ENCODE peak calls at places on chromosomes 12 and 14, in eight cellular contexts. One of them, this sample, is unnamed.

GRCh38 chr12:11992515-11992914 is 78.2 kb upstream of the BCL2L14 start:
- DNase-seq in HEK293T: no peak
- DNase-seq in GM12891: no peak
- DNase-seq in activated CD4-positive, alpha-beta memory T cell treated with anti-CD3 and anti-CD28 coated beads, Interleukin-2, amount 10 ng/mL, durations not matched to agents 7 days and 5 days: no peak
- DNase-seq in esophagus squamous epithelium: no peak
- DNase-seq in D341Med: no peak
- DNase-seq in bronchial epithelial cell: no peak
- DNase-seq in HT1080: no peak
- DNase-seq in this sample: no peak

GRCh38 chr14:94269156-94269555 is 23.9 kb downstream of the SERPINA10 start:
- DNase-seq in bronchial epithelial cell: no peak
- DNase-seq in GM12891: no peak
- DNase-seq in esophagus squamous epithelium: no peak
- DNase-seq in D341Med: no peak
- DNase-seq in HT1080: peak; percentile 10
- DNase-seq in HEK293T: no peak
- DNase-seq in activated CD4-positive, alpha-beta memory T cell treated with anti-CD3 and anti-CD28 coated beads, Interleukin-2, amount 10 ng/mL, durations not matched to agents 7 days and 5 days: no peak
- DNase-seq in this sample: no peak

GRCh38 chr14:54364555-54365415 is 32.0 kb upstream of the CDKN3 start:
- DNase-seq in esophagus squamous epithelium: no peak
- DNase-seq in HT1080: peak; percentile 59
- DNase-seq in GM12891: no peak
- DNase-seq in bronchial epithelial cell: peak; percentile 50
- DNase-seq in activated CD4-positive, alpha-beta memory T cell treated with anti-CD3 and anti-CD28 coated beads, Interleukin-2, amount 10 ng/mL, durations not matched to agents 7 days and 5 days: no peak
- DNase-seq in D341Med: no peak
- DNase-seq in HEK293T: no peak
- DNase-seq in this sample: no peak

GRCh38 chr12:54749191-54749818 is 101.1 kb upstream of the DCD start:
- DNase-seq in GM12891: no peak
- DNase-seq in D341Med: peak; percentile 49
- DNase-seq in esophagus squamous epithelium: no peak
- DNase-seq in HT1080: peak; percentile 5
- DNase-seq in HEK293T: peak; percentile 51
- DNase-seq in bronchial epithelial cell: peak; percentile 56
- DNase-seq in activated CD4-positive, alpha-beta memory T cell treated with anti-CD3 and anti-CD28 coated beads, Interleukin-2, amount 10 ng/mL, durations not matched to agents 7 days and 5 days: peak; percentile 39
- DNase-seq in this sample: no peak

GRCh38 chr12:90631581-90631980 is 323.4 kb downstream of the CCER1 start:
- DNase-seq in esophagus squamous epithelium: no peak
- DNase-seq in D341Med: no peak
- DNase-seq in GM12891: no peak
- DNase-seq in HEK293T: no peak
- DNase-seq in HT1080: no peak
- DNase-seq in activated CD4-positive, alpha-beta memory T cell treated with anti-CD3 and anti-CD28 coated beads, Interleukin-2, amount 10 ng/mL, durations not matched to agents 7 days and 5 days: no peak
- DNase-seq in bronchial epithelial cell: no peak
- DNase-seq in this sample: no peak

GRCh38 chr12:112986291-112986800 is 8.0 kb downstream of the OAS2 start:
- DNase-seq in esophagus squamous epithelium: no peak
- DNase-seq in HT1080: no peak
- DNase-seq in D341Med: no peak
- DNase-seq in bronchial epithelial cell: no peak
- DNase-seq in activated CD4-positive, alpha-beta memory T cell treated with anti-CD3 and anti-CD28 coated beads, Interleukin-2, amount 10 ng/mL, durations not matched to agents 7 days and 5 days: no peak
- DNase-seq in GM12891: no peak
- DNase-seq in HEK293T: no peak
- DNase-seq in this sample: no peak

GRCh38 chr12:117590999-117591398 is 229.6 kb upstream of the NOS1 start:
- DNase-seq in GM12891: no peak
- DNase-seq in bronchial epithelial cell: no peak
- DNase-seq in D341Med: no peak
- DNase-seq in activated CD4-positive, alpha-beta memory T cell treated with anti-CD3 and anti-CD28 coated beads, Interleukin-2, amount 10 ng/mL, durations not matched to agents 7 days and 5 days: no peak
- DNase-seq in HT1080: no peak
- DNase-seq in HEK293T: no peak
- DNase-seq in esophagus squamous epithelium: no peak
- DNase-seq in this sample: no peak

GRCh38 chr14:66443158-66443695 is 42.9 kb upstream of the CCDC196 start:
- DNase-seq in D341Med: no peak
- DNase-seq in bronchial epithelial cell: no peak
- DNase-seq in esophagus squamous epithelium: no peak
- DNase-seq in activated CD4-positive, alpha-beta memory T cell treated with anti-CD3 and anti-CD28 coated beads, Interleukin-2, amount 10 ng/mL, durations not matched to agents 7 days and 5 days: no peak
- DNase-seq in GM12891: no peak
- DNase-seq in HT1080: peak; percentile 52
- DNase-seq in HEK293T: no peak
- DNase-seq in this sample: no peak

GRCh38 chr12:108722992-108723766 is 8.1 kb downstream of the CORO1C start:
- DNase-seq in esophagus squamous epithelium: no peak
- DNase-seq in HEK293T: no peak
- DNase-seq in activated CD4-positive, alpha-beta memory T cell treated with anti-CD3 and anti-CD28 coated beads, Interleukin-2, amount 10 ng/mL, durations not matched to agents 7 days and 5 days: no peak
- DNase-seq in GM12891: no peak
- DNase-seq in D341Med: no peak
- DNase-seq in bronchial epithelial cell: peak; percentile 95
- DNase-seq in HT1080: peak; percentile 86
- DNase-seq in this sample: no peak

GRCh38 chr12:98701166-98701565 is 56.1 kb downstream of the APAF1 start:
- DNase-seq in GM12891: no peak
- DNase-seq in bronchial epithelial cell: no peak
- DNase-seq in esophagus squamous epithelium: no peak
- DNase-seq in HEK293T: no peak
- DNase-seq in activated CD4-positive, alpha-beta memory T cell treated with anti-CD3 and anti-CD28 coated beads, Interleukin-2, amount 10 ng/mL, durations not matched to agents 7 days and 5 days: no peak
- DNase-seq in HT1080: no peak
- DNase-seq in D341Med: no peak
- DNase-seq in this sample: no peak

GRCh38 chr12:57151741-57152407 is 4.5 kb upstream of the LRP1-AS start:
- DNase-seq in HEK293T: no peak
- DNase-seq in esophagus squamous epithelium: no peak
- DNase-seq in HT1080: peak; percentile 86
- DNase-seq in GM12891: no peak
- DNase-seq in bronchial epithelial cell: peak; percentile 54
- DNase-seq in activated CD4-positive, alpha-beta memory T cell treated with anti-CD3 and anti-CD28 coated beads, Interleukin-2, amount 10 ng/mL, durations not matched to agents 7 days and 5 days: no peak
- DNase-seq in D341Med: no peak
- DNase-seq in this sample: no peak

GRCh38 chr14:30243805-30244204 is 315.2 kb upstream of the G2E3 start:
- DNase-seq in bronchial epithelial cell: peak; percentile 93
- DNase-seq in D341Med: no peak
- DNase-seq in GM12891: no peak
- DNase-seq in HEK293T: no peak
- DNase-seq in esophagus squamous epithelium: no peak
- DNase-seq in HT1080: peak; percentile 81
- DNase-seq in activated CD4-positive, alpha-beta memory T cell treated with anti-CD3 and anti-CD28 coated beads, Interleukin-2, amount 10 ng/mL, durations not matched to agents 7 days and 5 days: no peak
- DNase-seq in this sample: no peak

This sample was measured in stimulated activated naive B cell treated with anti-CD40 and anti-IgM and Interleukin-4, amounts not matched to agents 10 μg/mL and 1 μg/mL and 100 μg/mL, for 72 hours.